ENCODE peak calls at places on chromosomes 2 and 18, in six cellular contexts. One of them, this sample, is unnamed.

GRCh38 chr2:17646096-17646554 is 105.6 kb downstream of the VSNL1 start:
- DNase-seq in mucosa of descending colon: no peak
- DNase-seq in neural progenitor cell: peak; percentile 58
- DNase-seq in pancreas: no peak
- DNase-seq in adrenal gland: peak; percentile 56
- DNase-seq in mammary epithelial cell: peak; percentile 84
- DNase-seq in this sample: peak; percentile 57

GRCh38 chr18:10526211-10526949 is 553 bp downstream of the NAPG start:
- DNase-seq in adrenal gland: peak; percentile 69
- DNase-seq in pancreas: peak; percentile 74
- DNase-seq in mammary epithelial cell: peak; percentile 51
- DNase-seq in mucosa of descending colon: peak; percentile 84
- DNase-seq in neural progenitor cell: peak; percentile 77
- DNase-seq in this sample: peak; percentile 37

GRCh38 chr2:239022437-239023260 is 174.8 kb downstream of the TWIST2 start:
- DNase-seq in mammary epithelial cell: no peak
- DNase-seq in adrenal gland: no peak
- DNase-seq in pancreas: no peak
- DNase-seq in neural progenitor cell: no peak
- DNase-seq in mucosa of descending colon: no peak
- DNase-seq in this sample: no peak

GRCh38 chr18:29164993-29165599 is 988.2 kb upstream of the CDH2 start:
- DNase-seq in pancreas: no peak
- DNase-seq in adrenal gland: no peak
- DNase-seq in mucosa of descending colon: no peak
- DNase-seq in mammary epithelial cell: peak; percentile 67
- DNase-seq in neural progenitor cell: peak; percentile 37
- DNase-seq in this sample: peak; percentile 91

GRCh38 chr2:98743835-98744234 is 12.9 kb upstream of the MGAT4A start:
- DNase-seq in mucosa of descending colon: no peak
- DNase-seq in mammary epithelial cell: no peak
- DNase-seq in neural progenitor cell: no peak
- DNase-seq in pancreas: no peak
- DNase-seq in adrenal gland: no peak
- DNase-seq in this sample: no peak

GRCh38 chr2:152223997-152224396 is 48.4 kb upstream of the STAM2 start:
- DNase-seq in neural progenitor cell: no peak
- DNase-seq in pancreas: no peak
- DNase-seq in adrenal gland: no peak
- DNase-seq in mucosa of descending colon: no peak
- DNase-seq in mammary epithelial cell: no peak
- DNase-seq in this sample: no peak

GRCh38 chr18:49749563-49749962 is 63.8 kb downstream of the ACAA2 start:
- DNase-seq in adrenal gland: no peak
- DNase-seq in pancreas: no peak
- DNase-seq in mucosa of descending colon: no peak
- DNase-seq in neural progenitor cell: no peak
- DNase-seq in mammary epithelial cell: no peak
- DNase-seq in this sample: no peak

GRCh38 chr2:237642030-237642700 is 14.8 kb downstream of the LRRFIP1 start:
- DNase-seq in mammary epithelial cell: no peak
- DNase-seq in neural progenitor cell: no peak
- DNase-seq in pancreas: no peak
- DNase-seq in adrenal gland: no peak
- DNase-seq in mucosa of descending colon: no peak
- DNase-seq in this sample: no peak

GRCh38 chr2:233363744-233364235 is 9.5 kb downstream of the DGKD start:
- DNase-seq in neural progenitor cell: no peak
- DNase-seq in pancreas: no peak
- DNase-seq in mucosa of descending colon: no peak
- DNase-seq in mammary epithelial cell: no peak
- DNase-seq in adrenal gland: no peak
- DNase-seq in this sample: no peak

GRCh38 chr2:227482638-227483340 is 10.8 kb downstream of the AGFG1 start:
- DNase-seq in mammary epithelial cell: peak; percentile 46
- DNase-seq in mucosa of descending colon: no peak
- DNase-seq in neural progenitor cell: no peak
- DNase-seq in adrenal gland: no peak
- DNase-seq in pancreas: no peak
- DNase-seq in this sample: no peak

GRCh38 chr2:197136452-197136851 is 174.1 kb downstream of the ANKRD44 start:
- DNase-seq in adrenal gland: peak; percentile 91
- DNase-seq in mammary epithelial cell: no peak
- DNase-seq in mucosa of descending colon: no peak
- DNase-seq in pancreas: no peak
- DNase-seq in neural progenitor cell: no peak
- DNase-seq in this sample: no peak

GRCh38 chr18:111292-112014 is 46.9 kb upstream of the USP14 start:
- DNase-seq in mammary epithelial cell: peak; percentile 66
- DNase-seq in neural progenitor cell: peak; percentile 82
- DNase-seq in pancreas: peak; percentile 89
- DNase-seq in adrenal gland: peak; percentile 47
- DNase-seq in mucosa of descending colon: peak; percentile 86
- DNase-seq in this sample: peak; percentile 61

GRCh38 chr18:42268793-42269192 is 313.8 kb downstream of the PIK3C3 start:
- DNase-seq in pancreas: no peak
- DNase-seq in mucosa of descending colon: no peak
- DNase-seq in mammary epithelial cell: no peak
- DNase-seq in neural progenitor cell: no peak
- DNase-seq in adrenal gland: no peak
- DNase-seq in this sample: peak; percentile 51

GRCh38 chr2:128276878-128277675 is 41.6 kb downstream of the HS6ST1 start:
- DNase-seq in neural progenitor cell: no peak
- DNase-seq in pancreas: no peak
- DNase-seq in mammary epithelial cell: no peak
- DNase-seq in mucosa of descending colon: peak; percentile 9
- DNase-seq in adrenal gland: peak; percentile 17
- DNase-seq in this sample: no peak

GRCh38 chr18:11150271-11150615 is 874 bp upstream of the PIEZO2 start:
- DNase-seq in neural progenitor cell: peak; percentile 39
- DNase-seq in pancreas: no peak
- DNase-seq in adrenal gland: no peak
- DNase-seq in mammary epithelial cell: no peak
- DNase-seq in mucosa of descending colon: no peak
- DNase-seq in this sample: no peak

GRCh38 chr2:104583791-104584190 is 270.1 kb upstream of the POU3F3 start:
- DNase-seq in neural progenitor cell: peak; percentile 55
- DNase-seq in mucosa of descending colon: no peak
- DNase-seq in adrenal gland: no peak
- DNase-seq in pancreas: no peak
- DNase-seq in mammary epithelial cell: no peak
- DNase-seq in this sample: no peak

GRCh38 chr2:39516347-39517101 is 79.4 kb upstream of the MAP4K3 start:
- DNase-seq in adrenal gland: peak; percentile 58
- DNase-seq in mucosa of descending colon: no peak
- DNase-seq in pancreas: peak; percentile 39
- DNase-seq in neural progenitor cell: peak; percentile 52
- DNase-seq in mammary epithelial cell: no peak
- DNase-seq in this sample: no peak

GRCh38 chr2:28224648-28225471 is 167.8 kb upstream of the FOSL2 start:
- DNase-seq in neural progenitor cell: peak; percentile 7
- DNase-seq in mammary epithelial cell: peak; percentile 67
- DNase-seq in adrenal gland: no peak
- DNase-seq in pancreas: no peak
- DNase-seq in mucosa of descending colon: peak; percentile 51
- DNase-seq in this sample: peak; percentile 95

GRCh38 chr2:181778621-181779195 is 98.4 kb upstream of the NEUROD1 start:
- DNase-seq in mammary epithelial cell: no peak
- DNase-seq in pancreas: no peak
- DNase-seq in mucosa of descending colon: no peak
- DNase-seq in adrenal gland: no peak
- DNase-seq in neural progenitor cell: peak; percentile 31
- DNase-seq in this sample: no peak

GRCh38 chr2:20107776-20108175 is 56.3 kb upstream of the LAPTM4A start:
- DNase-seq in pancreas: no peak
- DNase-seq in mammary epithelial cell: no peak
- DNase-seq in adrenal gland: no peak
- DNase-seq in mucosa of descending colon: no peak
- DNase-seq in neural progenitor cell: no peak
- DNase-seq in this sample: no peak

GRCh38 chr2:16012626-16013501 is 72.5 kb downstream of the MYCN start:
- DNase-seq in mammary epithelial cell: peak; percentile 46
- DNase-seq in pancreas: no peak
- DNase-seq in neural progenitor cell: peak; percentile 65
- DNase-seq in adrenal gland: no peak
- DNase-seq in mucosa of descending colon: peak; percentile 74
- DNase-seq in this sample: no peak

GRCh38 chr2:62471404-62471803 is 34.6 kb downstream of the TMEM17 start:
- DNase-seq in adrenal gland: no peak
- DNase-seq in mammary epithelial cell: no peak
- DNase-seq in pancreas: no peak
- DNase-seq in neural progenitor cell: no peak
- DNase-seq in mucosa of descending colon: no peak
- DNase-seq in this sample: no peak

GRCh38 chr2:169573160-169573973 is at the start of gene FASTKD1:
- DNase-seq in mammary epithelial cell: peak; percentile 11
- DNase-seq in neural progenitor cell: peak; percentile 94
- DNase-seq in mucosa of descending colon: peak; percentile 94
- DNase-seq in pancreas: peak; percentile 86
- DNase-seq in adrenal gland: peak; percentile 88
- DNase-seq in this sample: peak; percentile 83

GRCh38 chr2:8486141-8486540 is 195.7 kb upstream of the ID2 start:
- DNase-seq in neural progenitor cell: no peak
- DNase-seq in mammary epithelial cell: no peak
- DNase-seq in adrenal gland: no peak
- DNase-seq in pancreas: no peak
- DNase-seq in mucosa of descending colon: no peak
- DNase-seq in this sample: no peak
- H3K4me1 ChIP-seq in neural progenitor cell: peaks cover 22% of the 10 kb centered on the region
- H3K4me1 ChIP-seq in mammary epithelial cell: no peaks in the 10 kb centered on the region
- H3K4me1 ChIP-seq in adrenal gland: no peaks in the 10 kb centered on the region
- H3K4me1 ChIP-seq in pancreas: peaks cover 6% of the 10 kb centered on the region
- H3K4me1 ChIP-seq in mucosa of descending colon: peaks cover 7% of the 10 kb centered on the region
- H3K4me1 ChIP-seq in this sample: no peaks in the 10 kb centered on the region

DNA sequence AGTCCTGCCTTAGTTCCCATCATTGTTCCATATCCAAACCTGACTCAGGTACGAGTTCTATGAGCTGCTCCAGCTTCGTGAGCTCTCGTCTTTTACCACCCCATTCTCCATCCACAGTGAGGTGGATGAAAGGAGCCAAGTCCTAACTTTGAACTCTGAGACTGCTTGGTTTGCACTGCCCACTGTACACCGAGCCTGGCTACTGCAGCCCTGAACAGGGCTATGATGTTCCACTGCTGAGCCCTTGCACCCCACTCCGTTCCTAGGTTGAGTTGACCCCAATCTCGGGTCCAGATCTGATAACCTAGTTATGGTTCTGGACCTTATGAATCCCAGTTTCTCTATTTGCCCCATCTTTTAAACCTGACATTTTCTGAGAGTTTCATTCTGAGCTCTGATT is 5.3 kb upstream of the DYNAP start:
- DNase-seq in pancreas: no peak
- DNase-seq in mammary epithelial cell: no peak
- DNase-seq in mucosa of descending colon: no peak
- DNase-seq in neural progenitor cell: no peak
- DNase-seq in adrenal gland: no peak
- DNase-seq in this sample: no peak
- H3K9me3 ChIP-seq in pancreas: no peaks in the 10 kb centered on the region
- H3K9me3 ChIP-seq in mammary epithelial cell: no peaks in the 10 kb centered on the region
- H3K9me3 ChIP-seq in mucosa of descending colon: no peaks in the 10 kb centered on the region
- H3K9me3 ChIP-seq in neural progenitor cell: no peaks in the 10 kb centered on the region
- H3K9me3 ChIP-seq in adrenal gland: no peaks in the 10 kb centered on the region
- H3K9me3 ChIP-seq in this sample: no peaks in the 10 kb centered on the region

DNA sequence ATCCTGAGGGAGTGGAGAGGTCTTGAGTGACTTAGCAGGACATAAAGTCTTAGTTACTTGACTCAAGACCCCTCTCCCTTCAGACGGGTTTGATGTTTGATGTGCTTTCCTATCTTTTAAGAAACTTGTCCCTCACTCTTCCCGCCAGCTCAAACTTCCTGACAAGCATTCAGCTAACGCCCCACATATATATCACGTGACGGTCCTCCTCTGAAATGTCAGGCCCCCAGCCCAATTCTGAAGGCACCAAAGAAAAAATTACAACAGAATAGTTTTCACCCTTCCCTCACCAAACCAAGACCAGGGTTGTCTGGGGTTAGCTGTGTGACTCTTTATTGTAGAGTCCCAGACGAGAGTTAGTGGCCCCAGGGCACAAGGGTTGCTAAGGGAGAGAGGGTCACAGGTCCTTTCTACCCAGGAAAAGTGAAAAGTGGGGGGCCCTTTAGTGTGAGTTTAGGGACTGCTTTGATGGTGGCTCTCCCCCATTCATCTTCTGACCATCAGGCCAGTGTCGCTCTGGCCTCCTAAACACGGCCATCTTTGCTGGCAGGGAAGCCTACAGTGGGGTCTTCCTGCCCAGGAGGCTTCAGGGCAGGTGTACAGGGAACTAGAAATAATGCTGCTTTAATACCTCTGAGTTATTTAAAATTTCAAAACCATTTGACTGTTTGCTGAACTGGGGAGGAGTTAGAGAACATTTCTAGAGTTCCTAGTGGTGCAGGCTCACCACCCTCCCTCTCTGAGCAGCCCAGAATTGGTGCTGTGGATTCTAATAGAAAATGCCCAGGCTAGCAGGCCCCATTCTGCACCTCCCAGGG is 2.7 kb downstream of the PKDCC start:
- DNase-seq in mammary epithelial cell: no peak
- DNase-seq in mucosa of descending colon: no peak
- DNase-seq in neural progenitor cell: no peak
- DNase-seq in adrenal gland: no peak
- DNase-seq in pancreas: no peak
- DNase-seq in this sample: no peak
- H3K4me1 ChIP-seq in mammary epithelial cell: peaks cover 6% of the 10 kb centered on the region
- H3K4me1 ChIP-seq in mucosa of descending colon: peaks cover 41% of the 10 kb centered on the region
- H3K4me1 ChIP-seq in neural progenitor cell: peaks cover 53% of the 10 kb centered on the region
- H3K4me1 ChIP-seq in adrenal gland: peaks cover 40% of the 10 kb centered on the region
- H3K4me1 ChIP-seq in pancreas: peaks cover 5% of the 10 kb centered on the region
- H3K4me1 ChIP-seq in this sample: peaks cover 49% of the 10 kb centered on the region

GRCh38 chr2:75646583-75647425 is at the start of gene MRPL19:
- DNase-seq in adrenal gland: peak; percentile 88
- DNase-seq in mammary epithelial cell: peak; percentile 89
- DNase-seq in mucosa of descending colon: peak; percentile 79
- DNase-seq in neural progenitor cell: peak; percentile 90
- DNase-seq in pancreas: peak; percentile 80
- DNase-seq in this sample: peak; percentile 91

GRCh38 chr2:75646090-75646582 is 447 bp upstream of the MRPL19 start:
- DNase-seq in mucosa of descending colon: peak; percentile 26
- DNase-seq in neural progenitor cell: no peak
- DNase-seq in mammary epithelial cell: no peak
- DNase-seq in pancreas: no peak
- DNase-seq in adrenal gland: no peak
- DNase-seq in this sample: no peak

GRCh38 chr2:75641587-75641986 is 5.0 kb upstream of the MRPL19 start:
- DNase-seq in pancreas: no peak
- DNase-seq in neural progenitor cell: no peak
- DNase-seq in mucosa of descending colon: no peak
- DNase-seq in adrenal gland: peak; percentile 26
- DNase-seq in mammary epithelial cell: no peak
- DNase-seq in this sample: no peak

GRCh38 chr2:75645643-75646042 is 940 bp upstream of the MRPL19 start:
- DNase-seq in mammary epithelial cell: no peak
- DNase-seq in neural progenitor cell: no peak
- DNase-seq in mucosa of descending colon: no peak
- DNase-seq in adrenal gland: no peak
- DNase-seq in pancreas: no peak
- DNase-seq in this sample: no peak

DNA sequence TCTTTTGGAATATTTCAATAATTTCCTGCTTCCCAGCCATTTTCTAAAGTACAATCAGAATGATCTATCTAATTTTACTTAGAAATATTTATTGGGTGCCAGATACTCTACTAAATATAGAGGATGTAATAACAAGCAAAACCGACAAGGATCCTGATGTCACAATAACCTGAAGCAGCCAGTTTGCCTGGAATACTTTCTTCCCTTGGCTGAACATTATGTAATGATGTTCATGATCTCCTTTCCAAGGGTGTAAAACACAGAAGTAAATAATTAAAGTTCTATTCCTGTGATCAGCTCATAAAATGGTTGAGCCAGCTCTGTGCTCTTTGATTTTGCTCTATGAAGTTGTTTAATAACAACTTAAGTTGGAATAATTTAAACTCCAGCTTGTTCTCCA is 2.6 kb upstream of the MRPL19 start:
- DNase-seq in neural progenitor cell: no peak
- DNase-seq in adrenal gland: no peak
- DNase-seq in mammary epithelial cell: no peak
- DNase-seq in mucosa of descending colon: no peak
- DNase-seq in pancreas: no peak
- DNase-seq in this sample: no peak
- H3K9me3 ChIP-seq in neural progenitor cell: no peaks in the 10 kb centered on the region
- H3K9me3 ChIP-seq in adrenal gland: no peaks in the 10 kb centered on the region
- H3K9me3 ChIP-seq in mammary epithelial cell: no peaks in the 10 kb centered on the region
- H3K9me3 ChIP-seq in mucosa of descending colon: no peaks in the 10 kb centered on the region
- H3K9me3 ChIP-seq in pancreas: no peaks in the 10 kb centered on the region
- H3K9me3 ChIP-seq in this sample: peaks cover 4% of the 10 kb centered on the region

This sample was measured in SJSA1.